ENCODE peak calls at places on chromosomes 5 and 9, in six cellular contexts. T, Y, Z, G, V and A are unnamed samples. For H3K9me3 and H3K36me3, the result is how much of the 10 kb centered on the place peaks cover.

GRCh38 chr9:13090588-13090987 is 188.9 kb downstream of the MPDZ start:
- DNase-seq in G (no peak), Z (no peak), V (no peak), T (no peak), Y (no peak), A (no peak)

GRCh38 chr9:12961276-12961809 is 186.5 kb downstream of the LURAP1L start:
- DNase-seq in T (no peak), Y (no peak), V (no peak), Z (no peak), G (no peak), A (no peak)

GRCh38 chr5:80781356-80781755 is 126.6 kb upstream of the DHFR start:
- DNase-seq in Z (no peak), Y (no peak), G (no peak), V (no peak), T (no peak), A (no peak)

GRCh38 chr9:86096382-86096781 is 3.0 kb downstream of the GOLM1 start:
- DNase-seq in Z (no peak), T (no peak), G (no peak), V (no peak), Y (no peak), A (no peak)

GRCh38 chr5:143016777-143017374 is 246.7 kb downstream of the ARHGAP26 start:
- DNase-seq in T (no peak), Z (peak), V (peak), Y (no peak), G (no peak), A (peak)

GRCh38 chr5:61535828-61536227 is 203.8 kb downstream of the ZSWIM6 start:
- DNase-seq in T (no peak), G (no peak), Y (no peak), V (no peak), Z (no peak), A (no peak)

GRCh38 chr9:35882265-35882848 is 12.2 kb upstream of the OR13J1 start:
- DNase-seq in Y (peak), Z (peak), G (peak), T (peak), V (peak), A (peak)

GRCh38 chr9:121734465-121734864 is 83.0 kb downstream of the DAB2IP start:
- DNase-seq in Y (no peak), Z (no peak), T (no peak), G (no peak), V (no peak), A (no peak)

GRCh38 chr9:134376386-134377142 is 50.3 kb downstream of the RXRA start:
- DNase-seq in T (no peak), Y (no peak), V (no peak), Z (no peak), G (peak), A (no peak)

GRCh38 chr9:137319976-137320551 is 18.0 kb upstream of the NRARP start:
- DNase-seq in Z (no peak), V (no peak), T (no peak), G (no peak), Y (peak), A (no peak)

GRCh38 chr5:72358925-72359324 is 38.8 kb downstream of the PTCD2 start:
- DNase-seq in Z (no peak), Y (no peak), V (no peak), T (no peak), G (no peak), A (no peak)

GRCh38 chr9:89732295-89732951 is 127.6 kb downstream of the GADD45G start:
- DNase-seq in Y (no peak), T (no peak), V (no peak), G (no peak), Z (no peak), A (no peak)

GRCh38 chr5:55900068-55900467 is 48.9 kb downstream of the IL31RA start:
- DNase-seq in Y (no peak), Z (no peak), G (no peak), V (no peak), T (no peak), A (no peak)

GRCh38 chr5:44454002-44454401 is 64.8 kb upstream of the FGF10 start:
- DNase-seq in T (no peak), V (no peak), Y (no peak), Z (no peak), G (no peak), A (no peak)

GRCh38 chr9:13279284-13280162 is at the start of gene MPDZ:
- DNase-seq in G (peak), Y (peak), T (peak), V (peak), Z (peak), A (peak)

GRCh38 chr5:7910738-7911428 is 41.9 kb downstream of the MTRR start:
- DNase-seq in T (no peak), G (no peak), Y (no peak), V (no peak), Z (no peak), A (no peak)
- H3K9me3 ChIP-seq in T (under half), G (under half), Y (under half), V (under half), Z (under half), A (under half)

DNA sequence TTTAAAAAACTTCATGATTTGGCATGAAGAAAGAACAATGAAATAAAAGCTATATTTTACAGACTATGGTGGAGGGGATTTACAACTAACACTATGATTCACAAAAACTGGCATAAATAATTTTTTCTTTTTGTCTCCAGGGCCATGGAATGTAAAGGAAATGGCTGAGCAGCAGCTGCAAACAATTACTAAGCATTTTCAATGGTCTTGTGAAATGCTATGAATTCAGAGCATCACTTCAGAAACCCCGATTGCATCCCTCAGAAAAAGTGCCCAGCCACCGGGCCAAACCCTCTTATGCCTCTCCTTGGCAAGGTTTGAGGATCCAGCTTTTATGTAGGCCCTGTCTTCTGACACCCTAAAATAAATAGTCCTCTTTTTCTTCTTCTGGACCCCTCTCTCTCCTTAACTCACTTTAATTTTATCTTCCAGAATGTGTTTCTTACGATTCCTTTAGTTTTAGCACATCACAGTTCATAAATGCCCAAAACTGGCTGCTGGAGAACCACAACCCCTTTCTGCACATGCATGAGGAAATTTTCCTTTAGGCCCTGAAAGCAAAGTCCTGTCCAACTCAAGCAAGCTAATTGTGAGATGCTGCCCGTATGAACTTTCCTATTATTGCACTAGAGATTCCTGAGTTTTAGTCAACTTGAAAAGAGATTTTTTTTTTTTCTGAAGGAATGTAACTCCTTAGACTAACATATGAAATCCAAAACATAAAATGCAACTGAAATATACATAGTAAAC is 51.9 kb upstream of the DAB2 start:
- DNase-seq in Z (no peak), G (no peak), V (no peak), Y (no peak), T (no peak), A (no peak)
- H3K4me3 ChIP-seq in Z (no peak), G (no peak), V (no peak), Y (no peak), T (no peak), A (no peak)

DNA sequence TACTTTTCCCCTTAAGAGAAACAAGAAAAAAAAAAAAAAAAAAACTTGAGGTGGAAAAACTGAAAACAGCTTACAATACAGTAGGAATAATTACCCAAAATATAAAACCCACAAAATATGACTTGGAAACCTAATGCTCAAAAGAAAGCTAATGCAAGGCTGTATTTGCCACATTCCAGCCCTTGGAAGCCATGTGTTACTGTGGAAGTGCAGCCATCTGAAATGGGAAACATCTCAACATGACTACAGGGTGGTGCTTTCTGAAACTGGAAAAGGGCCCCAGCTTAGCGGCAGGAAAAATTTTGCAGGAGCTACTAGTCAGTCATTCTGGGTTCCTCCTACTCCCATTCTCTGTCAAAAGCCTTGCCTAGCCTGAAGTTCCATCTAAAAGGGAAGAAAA is 20.4 kb downstream of the CDK5RAP2 start:
- DNase-seq in V (no peak), Y (no peak), Z (no peak), T (no peak), G (no peak), A (no peak)
- H3K36me3 ChIP-seq in V (half or more), Y (under half), Z (under half), T (half or more), G (under half), A (under half)

GRCh38 chr9:99650187-99650874 is 171.4 kb upstream of the NR4A3 start:
- DNase-seq in T (no peak), Y (no peak), Z (no peak), V (no peak), G (no peak), A (no peak)

GRCh38 chr9:99647617-99648016 is 174.1 kb upstream of the NR4A3 start:
- DNase-seq in V (no peak), G (no peak), T (no peak), Y (no peak), Z (no peak), A (no peak)
- H3K9me3 ChIP-seq in V (under half), G (under half), T (under half), Y (under half), Z (under half), A (under half)

GRCh38 chr5:442335-443238 is at the start of gene EXOC3:
- DNase-seq in G (peak), Z (peak), T (peak), V (peak), Y (peak), A (peak)

GRCh38 chr5:446066-446725 is 3.2 kb downstream of the EXOC3 start:
- DNase-seq in Z (peak), T (no peak), Y (peak), V (no peak), G (peak), A (no peak)

GRCh38 chr5:443239-444151 is 519 bp downstream of the EXOC3 start:
- DNase-seq in Z (peak), V (peak), Y (peak), T (no peak), G (no peak), A (no peak)

GRCh38 chr5:445591-445990 is 2.6 kb downstream of the EXOC3 start:
- DNase-seq in Y (peak), Z (peak), V (no peak), G (no peak), T (no peak), A (no peak)

DNA sequence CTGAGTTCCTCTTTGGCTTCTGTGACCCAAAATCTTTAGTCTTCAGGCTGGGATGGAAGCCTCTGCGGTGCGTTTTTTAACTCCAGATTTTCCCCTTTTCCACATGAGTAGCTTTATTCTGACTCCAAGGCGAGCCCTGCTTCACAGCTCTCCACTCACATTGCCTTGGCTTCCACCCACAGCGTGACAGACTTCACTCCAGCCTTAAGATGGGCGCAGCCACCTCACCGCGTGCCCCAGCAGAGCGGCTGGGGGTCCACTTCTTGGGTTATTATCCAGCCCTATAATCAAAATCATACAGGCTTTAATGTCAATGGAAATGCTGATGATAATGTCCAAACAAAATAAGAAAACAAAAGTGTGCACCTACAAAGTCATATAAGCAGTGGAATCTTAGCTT is 1.2 kb downstream of the EXOC3 start:
- DNase-seq in T (no peak), Y (peak), Z (peak), G (no peak), V (no peak), A (no peak)
- H3K4me3 ChIP-seq in T (peak), Y (peak), Z (peak), G (peak), V (peak), A (peak)

DNA sequence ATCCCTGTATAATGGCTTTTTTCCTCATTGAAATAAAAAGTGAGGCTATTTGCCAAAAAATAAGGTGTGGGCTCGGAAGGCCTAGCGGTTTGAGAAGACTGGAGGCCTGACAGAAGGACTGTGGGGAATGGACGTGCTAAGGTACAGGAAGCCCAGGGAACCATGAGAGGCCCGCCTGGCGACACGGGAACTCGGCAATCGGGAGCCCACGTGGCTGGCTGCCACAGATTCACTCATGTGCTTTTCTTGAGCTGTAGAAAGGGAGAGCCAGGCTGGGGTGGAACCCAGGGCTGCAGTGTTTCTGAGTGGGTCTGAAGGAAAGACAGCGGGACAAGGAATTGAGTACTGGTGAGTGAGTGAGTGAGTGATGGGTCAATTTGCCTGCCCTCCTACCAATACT is 11.9 kb upstream of the DDX41 start:
- DNase-seq in V (no peak), G (peak), Y (peak), Z (no peak), T (no peak), A (no peak)
- H3K36me3 ChIP-seq in V (half or more), G (half or more), Y (under half), Z (half or more), T (half or more), A (under half)

DNA sequence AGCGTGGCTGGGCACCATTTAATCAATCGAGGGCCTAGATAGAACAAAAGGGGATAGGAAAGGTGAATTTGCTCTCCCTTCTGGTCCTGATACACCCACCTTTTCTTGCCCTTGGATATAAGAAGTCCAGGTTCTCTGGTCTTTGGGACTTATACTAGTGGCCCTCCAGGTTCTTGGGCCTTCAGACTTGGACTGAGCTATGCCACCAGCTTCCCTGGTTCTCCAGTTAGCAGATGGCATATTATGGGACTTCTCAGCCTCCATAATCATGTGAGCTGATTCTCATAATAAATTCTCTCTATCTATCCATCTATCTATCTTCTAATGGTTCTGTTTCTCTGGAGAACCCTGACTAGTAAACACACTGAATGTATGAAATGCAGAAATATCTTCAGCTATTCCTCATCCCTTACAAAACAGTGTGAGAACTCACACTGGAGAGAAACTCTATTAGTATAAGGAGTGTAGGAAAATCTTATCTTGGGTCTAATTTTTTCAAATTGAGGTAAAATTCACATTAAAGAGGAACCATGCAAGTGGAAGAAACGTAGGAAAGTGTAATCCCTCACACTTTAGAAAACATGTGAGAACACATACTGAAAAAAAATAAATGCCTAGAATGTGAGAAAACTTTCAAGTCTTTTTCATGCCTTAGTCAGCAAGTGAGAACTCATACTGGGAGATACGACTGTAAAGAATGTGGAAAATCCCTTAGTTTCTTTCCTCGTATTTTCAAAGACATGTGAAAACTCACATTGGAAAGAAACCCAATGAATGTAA is 15.5 kb downstream of the PCDHB15 start:
- DNase-seq in Y (no peak), Z (no peak), T (peak), V (no peak), G (no peak), A (no peak)
- H3K9me3 ChIP-seq in Y (under half), Z (under half), T (under half), V (under half), G (half or more), A (under half)